ENCODE peak calls at places on chromosome 12, in eight cellular contexts. Y is H1, W is MM.1S, M is neural progenitor cell, D is HCT116, Q is astrocyte, V is PC-3, G is PC-9. K is an unnamed sample.
A peak's percentile ranks its signal among the peaks of the same experiment; 100 is the strongest.

GRCh38 chr12:93622485-93622884 is 50.0 kb downstream of the SOCS2 start:
- DNase-seq in G (no peak), Q (no peak), M (no peak), Y (no peak), W (no peak), V (peak; percentile 37), D (no peak), K (no peak)

GRCh38 chr12:53205747-53206146 is 1.3 kb downstream of the ITGB7 start:
- DNase-seq in M (no peak), Q (peak; percentile 82), V (peak; percentile 74), G (peak; percentile 70), Y (no peak), W (peak; percentile 97), D (no peak), K (no peak)

GRCh38 chr12:76866726-76867125 is 12.1 kb downstream of the CSRP2 start:
- DNase-seq in W (no peak), Y (no peak), D (no peak), Q (peak; percentile 80), V (no peak), G (no peak), M (peak; percentile 77), K (no peak)

GRCh38 chr12:122244565-122245371 is 18.9 kb upstream of the DIABLO start:
- DNase-seq in Q (no peak), W (no peak), Y (no peak), G (no peak), V (no peak), M (no peak), D (no peak), K (no peak)

GRCh38 chr12:116818341-116818856 is 62.8 kb downstream of the HRK start:
- DNase-seq in V (peak; percentile 39), M (no peak), W (no peak), Y (no peak), G (no peak), Q (peak; percentile 9), D (no peak), K (no peak)

GRCh38 chr12:75526655-75527511 is 15.5 kb upstream of the KRR1 start:
- DNase-seq in V (peak; percentile 75), G (peak; percentile 40), M (peak; percentile 55), D (peak; percentile 40), W (peak; percentile 78), Q (peak; percentile 47), Y (no peak), K (no peak)

GRCh38 chr12:71662861-71663560 is 637 bp downstream of the ZFC3H1 start:
- DNase-seq in Q (peak; percentile 63), D (no peak), M (peak; percentile 84), V (peak; percentile 57), Y (no peak), W (peak; percentile 60), G (peak; percentile 53), K (no peak)

GRCh38 chr12:674272-674781 is 11.1 kb upstream of the NINJ2 start:
- DNase-seq in W (peak; percentile 82), M (no peak), Y (no peak), V (peak; percentile 5), G (no peak), Q (no peak), D (no peak), K (no peak)

GRCh38 chr12:55955800-55956508 is 9.9 kb downstream of the PMEL start:
- DNase-seq in Q (peak; percentile 62), M (no peak), D (peak; percentile 88), G (peak; percentile 93), W (no peak), V (peak; percentile 95), Y (no peak), K (no peak)

GRCh38 chr12:104168596-104168995 is 30.6 kb upstream of the NFYB start:
- DNase-seq in M (no peak), V (no peak), D (no peak), Q (no peak), W (no peak), G (no peak), Y (no peak), K (no peak)

GRCh38 chr12:4268549-4269181 is 4.9 kb upstream of the CCND2 start:
- DNase-seq in W (no peak), Y (no peak), V (no peak), D (no peak), G (no peak), Q (no peak), M (peak; percentile 31), K (no peak)

GRCh38 chr12:121334513-121335343 is 17.5 kb downstream of the ANAPC5 start:
- DNase-seq in Q (peak; percentile 61), D (peak; percentile 46), G (peak; percentile 46), V (peak; percentile 83), M (peak; percentile 72), W (peak; percentile 45), Y (no peak), K (peak; percentile 40)

GRCh38 chr12:7695159-7695930 is at the start of gene GDF3:
- DNase-seq in G (no peak), D (no peak), M (no peak), W (no peak), V (no peak), Q (no peak), Y (no peak), K (no peak)

GRCh38 chr12:111437816-111438454 is 32.2 kb downstream of the SH2B3 start:
- DNase-seq in Y (no peak), W (no peak), V (peak; percentile 43), G (peak; percentile 60), Q (peak; percentile 86), D (no peak), M (no peak), K (no peak)

GRCh38 chr12:108352591-108352990 is 13.5 kb upstream of the CMKLR1 start:
- DNase-seq in G (no peak), V (peak; percentile 57), Y (no peak), D (no peak), M (no peak), Q (no peak), W (no peak), K (no peak)

GRCh38 chr12:13289644-13290285 is 93.2 kb downstream of the EMP1 start:
- DNase-seq in D (no peak), Q (peak; percentile 4), M (no peak), V (no peak), Y (no peak), G (no peak), W (no peak), K (no peak)

GRCh38 chr12:108175310-108175709 is 46.2 kb downstream of the WSCD2 start:
- DNase-seq in D (no peak), G (no peak), Q (no peak), V (no peak), M (peak; percentile 61), W (no peak), Y (no peak), K (no peak)

GRCh38 chr12:37672655-37673260 is 643.8 kb upstream of the ALG10B start:
- DNase-seq in Y (no peak), W (no peak), M (no peak), Q (no peak), D (no peak), V (peak; percentile 47), G (no peak), K (no peak)
- H3K9me3 ChIP-seq in Y (peaks cover 7% of the 10 kb centered on the region), W (no peaks in the 10 kb centered on the region), M (peaks cover 48% of the 10 kb centered on the region), Q (no peaks in the 10 kb centered on the region), D (no peaks in the 10 kb centered on the region), V (no peaks in the 10 kb centered on the region), G (no peaks in the 10 kb centered on the region), K (no peaks in the 10 kb centered on the region)

GRCh38 chr12:124185970-124186686 is 108.8 kb upstream of the RFLNA start:
- DNase-seq in V (no peak), D (no peak), G (no peak), M (peak; percentile 69), Q (no peak), W (no peak), Y (no peak), K (no peak)

GRCh38 chr12:124188059-124188458 is 106.8 kb upstream of the RFLNA start:
- DNase-seq in Q (no peak), D (no peak), G (no peak), V (no peak), W (no peak), Y (no peak), M (no peak), K (no peak)

GRCh38 chr12:124188561-124189405 is 106.1 kb upstream of the RFLNA start:
- DNase-seq in M (no peak), G (peak; percentile 74), Q (peak; percentile 24), W (no peak), V (peak; percentile 83), D (no peak), Y (no peak), K (no peak)

GRCh38 chr12:124183172-124183571 is 111.7 kb upstream of the RFLNA start:
- DNase-seq in G (no peak), M (no peak), Y (no peak), W (no peak), D (no peak), V (no peak), Q (no peak), K (no peak)

GRCh38 chr12:124184456-124184855 is 110.4 kb upstream of the RFLNA start:
- DNase-seq in G (no peak), V (no peak), W (no peak), M (no peak), Y (no peak), D (no peak), Q (no peak), K (no peak)
- TF ChIP-seq EZH2 in G (no peak), V (no peak), W (no peak), M (no peak), Y (no peak), D (no peak), Q (no peak), K (no peak)

GRCh38 chr12:64103821-64104220 is 118.3 kb downstream of the KICS2 start:
- DNase-seq in V (peak; percentile 53), Y (no peak), Q (peak; percentile 63), G (no peak), M (no peak), D (no peak), W (no peak), K (no peak)

GRCh38 chr12:64098709-64099354 is 123.3 kb downstream of the KICS2 start:
- DNase-seq in W (no peak), M (no peak), Y (no peak), G (no peak), D (no peak), Q (peak; percentile 91), V (peak; percentile 27), K (no peak)

GRCh38 chr12:64097346-64098105 is 124.6 kb downstream of the KICS2 start:
- DNase-seq in M (no peak), G (no peak), W (no peak), Q (peak; percentile 45), V (no peak), Y (no peak), D (no peak), K (no peak)

GRCh38 chr12:64102339-64102738 is 119.8 kb downstream of the KICS2 start:
- DNase-seq in V (peak; percentile 89), M (no peak), D (no peak), Y (no peak), G (no peak), W (no peak), Q (peak; percentile 70), K (no peak)

DNA sequence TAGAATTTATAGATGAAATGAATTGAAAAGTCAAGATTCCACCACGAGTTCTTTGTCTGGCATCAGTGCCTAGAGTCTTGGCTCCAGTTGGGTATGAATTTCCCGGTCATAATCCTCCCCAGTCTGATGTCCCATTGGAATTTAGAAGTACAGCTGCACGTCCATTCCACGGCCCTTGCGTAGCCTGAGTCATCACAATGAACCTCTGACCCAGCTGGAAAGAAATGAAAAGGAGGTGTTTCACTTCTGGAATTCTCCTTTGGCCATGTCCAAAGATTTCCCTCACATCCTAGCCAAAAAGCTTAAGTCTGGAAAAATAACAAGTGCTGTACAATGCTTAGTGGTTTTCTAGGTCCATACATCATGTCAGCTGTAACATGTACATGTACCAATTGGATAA is 122.7 kb downstream of the KICS2 start:
- DNase-seq in Y (no peak), M (no peak), G (no peak), D (peak; percentile 27), V (peak; percentile 93), Q (peak; percentile 98), W (no peak), K (no peak)
- H3K27ac ChIP-seq in Y (no peak overlapping the region), M (no peak overlapping the region), G (no peak overlapping the region), D (no peak overlapping the region), V (peak overlapping the region; percentile 54), Q (peak overlapping the region; percentile 67), W (no peak overlapping the region), K (no peak overlapping the region)

GRCh38 chr12:130695061-130695460 is 21.0 kb downstream of the RIMBP2 start:
- DNase-seq in V (no peak), W (no peak), Y (no peak), Q (no peak), D (no peak), G (no peak), M (no peak), K (no peak)
- H3K9me3 ChIP-seq in V (no peaks in the 10 kb centered on the region), W (no peaks in the 10 kb centered on the region), Y (no peaks in the 10 kb centered on the region), Q (no peaks in the 10 kb centered on the region), D (no peaks in the 10 kb centered on the region), G (no peaks in the 10 kb centered on the region), M (no peaks in the 10 kb centered on the region), K (no peaks in the 10 kb centered on the region)

K was measured in SK-N-MC.